ENCODE peak calls at places on chromosomes 11 and 22, in five cellular contexts. G is psoas muscle, A is OCI-LY7, K is sigmoid colon, O is cardiac muscle cell. C is an unnamed sample.

GRCh38 chr11:7467652-7468051 is 17.7 kb upstream of the OLFML1 start:
- DNase-seq in K (no peak), G (no peak), A (no peak), O (no peak), C (no peak)

GRCh38 chr22:31681625-31682345 is 19.8 kb upstream of the PISD start:
- DNase-seq in O (peak; percentile 54), A (no peak), K (peak; percentile 50), G (no peak), C (no peak)

GRCh38 chr11:134573857-134574256 is 161.8 kb upstream of the B3GAT1 start:
- DNase-seq in O (no peak), K (peak; percentile 50), A (no peak), G (no peak), C (peak; percentile 24)

GRCh38 chr11:6841694-6842093 is 3.8 kb upstream of the OR10A5 start:
- DNase-seq in G (no peak), K (no peak), A (no peak), O (no peak), C (no peak)

GRCh38 chr11:2271327-2272240 is 1.2 kb upstream of the ASCL2 start:
- DNase-seq in O (no peak), G (peak; percentile 39), A (no peak), K (peak; percentile 60), C (peak; percentile 65)

GRCh38 chr11:67289651-67290479 is 762 bp downstream of the ANKRD13D start:
- DNase-seq in K (peak; percentile 74), G (peak; percentile 72), A (no peak), O (peak; percentile 26), C (no peak)

GRCh38 chr11:63841554-63841953 is 2.6 kb downstream of the MARK2 start:
- DNase-seq in G (no peak), K (no peak), O (peak; percentile 28), A (no peak), C (no peak)

GRCh38 chr11:88434333-88434976 is 96.9 kb upstream of the CTSC start:
- DNase-seq in G (no peak), A (peak; percentile 10), K (no peak), O (no peak), C (no peak)

GRCh38 chr11:10866893-10867331 is 9.1 kb upstream of the ZBED5 start:
- DNase-seq in O (peak; percentile 69), G (no peak), K (no peak), A (no peak), C (no peak)

GRCh38 chr22:41178425-41178975 is 26.6 kb upstream of the L3MBTL2 start:
- DNase-seq in K (peak; percentile 71), G (peak; percentile 82), O (no peak), A (no peak), C (no peak)

GRCh38 chr22:27144345-27144744 is 487.0 kb downstream of the MIAT start:
- DNase-seq in A (no peak), O (no peak), K (no peak), G (no peak), C (no peak)
- TF ChIP-seq CTCF in A (no peak), O (no peak), K (no peak), G (no peak), C (no peak)

DNA sequence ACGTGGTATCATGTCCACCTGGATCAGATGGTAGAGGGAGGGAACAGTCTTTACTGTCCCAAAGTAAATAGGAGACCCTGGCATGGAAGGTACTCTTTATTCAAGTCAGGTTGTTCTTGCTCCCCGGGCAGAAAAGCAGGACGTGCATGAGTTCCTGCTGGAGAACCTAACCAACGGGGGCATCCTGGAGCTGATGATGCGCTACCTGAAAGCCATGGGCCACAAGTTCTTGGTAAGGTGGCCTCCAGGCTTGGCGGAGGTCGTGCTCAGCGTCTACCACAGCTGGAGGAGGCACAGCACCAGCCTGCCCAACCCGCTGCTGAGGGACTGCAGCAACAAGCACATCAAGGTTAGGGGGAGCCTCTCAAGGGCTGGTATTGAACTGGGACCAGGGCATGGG is 48.7 kb downstream of the CABIN1 start:
- DNase-seq in A (no peak), O (no peak), G (no peak), K (no peak), C (no peak)
- H3K36me3 ChIP-seq in A (peaks cover 87% of the 10 kb centered on the region), O (peaks cover 57% of the 10 kb centered on the region), G (peaks cover 92% of the 10 kb centered on the region), K (peaks cover 72% of the 10 kb centered on the region), C (no peaks in the 10 kb centered on the region)

GRCh38 chr22:50471962-50472361 is 2.9 kb downstream of the SBF1 start:
- DNase-seq in A (no peak), O (no peak), G (no peak), K (no peak), C (no peak)
- H3K4me3 ChIP-seq in A (peak overlapping the region; percentile 96), O (no peak overlapping the region), G (no peak overlapping the region), K (no peak overlapping the region), C (no peak overlapping the region)

GRCh38 chr11:20387262-20388095 is at the start of gene PRMT3:
- DNase-seq in A (peak; percentile 96), G (peak; percentile 98), O (peak; percentile 98), K (peak; percentile 97), C (peak; percentile 95)
- TF ChIP-seq CTCF in A (no peak), G (no peak), O (no peak), K (peak; percentile 98), C (peak; percentile 99)

DNA sequence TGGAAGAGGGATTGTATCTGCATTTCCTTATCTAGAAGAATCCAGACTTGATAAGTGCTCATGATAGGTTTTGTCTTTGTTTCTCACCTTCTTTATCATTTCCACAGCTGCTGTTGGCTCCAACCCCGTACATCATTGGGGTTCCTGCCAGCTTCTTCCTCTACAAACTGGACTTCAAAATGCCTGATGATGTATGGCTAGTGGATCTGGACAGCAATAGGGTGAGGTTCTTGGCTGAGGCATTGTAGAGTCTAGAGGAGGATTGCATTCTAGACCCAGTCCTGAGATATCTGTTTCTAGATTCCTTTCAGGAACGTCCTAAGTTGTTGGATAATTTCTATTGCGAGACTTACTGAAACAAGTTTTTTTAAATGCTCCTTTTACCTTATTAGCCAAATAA is 8.1 kb downstream of the MADD start:
- DNase-seq in O (peak; percentile 58), K (no peak), A (no peak), G (no peak), C (no peak)
- H3K36me3 ChIP-seq in O (peaks cover 67% of the 10 kb centered on the region), K (peaks cover 78% of the 10 kb centered on the region), A (peaks cover 89% of the 10 kb centered on the region), G (peaks cover 93% of the 10 kb centered on the region), C (peaks cover 14% of the 10 kb centered on the region)

GRCh38 chr11:23041104-23041503 is 180.8 kb upstream of the CCDC179 start:
- DNase-seq in A (no peak), G (no peak), O (no peak), K (no peak), C (no peak)
- H3K4me3 ChIP-seq in A (no peak overlapping the region), G (no peak overlapping the region), O (no peak overlapping the region), K (no peak overlapping the region), C (no peak overlapping the region)

DNA sequence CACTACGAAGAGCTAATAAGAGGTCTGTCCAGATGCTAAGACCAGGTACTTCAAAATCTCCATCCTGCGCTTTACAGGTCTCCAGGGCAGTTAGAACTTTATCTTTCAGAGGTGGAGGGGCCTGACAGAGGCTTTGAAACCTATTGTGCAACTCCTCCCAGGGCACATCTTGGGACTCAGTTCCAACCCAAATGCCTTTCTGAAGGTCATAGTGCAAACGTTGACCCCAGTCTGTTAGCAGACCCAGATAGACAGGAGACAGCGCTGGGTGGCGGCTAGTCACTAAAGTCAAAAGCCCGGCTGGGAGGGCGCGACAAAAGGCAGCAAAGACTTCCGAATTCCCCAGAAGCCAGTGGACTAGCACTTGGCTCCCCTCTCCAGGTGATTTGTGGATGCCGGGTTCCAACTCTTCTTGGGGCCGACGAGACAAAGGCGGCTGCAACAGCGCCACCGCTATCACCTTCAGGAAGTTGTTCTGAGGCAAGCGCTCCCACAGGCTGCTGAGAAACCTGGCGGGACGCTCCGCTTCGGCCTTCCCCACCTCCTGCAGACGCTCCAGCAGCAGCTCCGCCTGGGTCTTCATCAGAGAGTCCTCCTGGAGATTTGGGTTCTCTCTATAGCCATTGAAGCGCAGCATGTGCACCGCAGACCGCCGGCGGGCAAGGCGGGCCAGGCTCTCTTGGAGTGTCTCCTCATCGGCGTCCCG is 728 bp downstream of the FANCF start:
- DNase-seq in A (peak; percentile 81), K (peak; percentile 80), O (peak; percentile 63), G (peak; percentile 81), C (peak; percentile 84)
- TF ChIP-seq CTCF in A (peak; percentile 77), K (peak; percentile 29), O (peak; percentile 50), G (peak; percentile 39), C (peak; percentile 75)